ENCODE peak calls at places on chromosomes 12 and 14, in six cellular contexts. H is ovary, S is right lobe of liver, F is body of pancreas, I is HepG2, A is Peyer's patch. Z is an unnamed sample. For H3K4me1, the result is how much of the 10 kb centered on the place peaks cover.

GRCh38 chr14:90732142-90732541 is 84.1 kb downstream of the TTC7B start:
- DNase-seq in H (no peak), S (no peak), F (no peak), I (no peak), A (no peak), Z (no peak)

GRCh38 chr12:52980773-52981423 is 25.4 kb upstream of the EIF4B start:
- DNase-seq in H (peak), S (peak), F (peak), I (peak), A (peak), Z (peak)

GRCh38 chr14:99267871-99268775 is 3.9 kb downstream of the BCL11B start:
- DNase-seq in H (no peak), S (no peak), F (no peak), I (no peak), A (peak), Z (no peak)

GRCh38 chr12:63916561-63917476 is 72.3 kb downstream of the SRGAP1 start:
- DNase-seq in H (no peak), S (no peak), F (no peak), I (no peak), A (no peak), Z (no peak)

GRCh38 chr12:14239935-14240872 is 125.3 kb upstream of the ATF7IP start:
- DNase-seq in H (no peak), S (no peak), F (no peak), I (no peak), A (peak), Z (no peak)

GRCh38 chr14:106436310-106436905 is 910.0 kb downstream of the TMEM121 start:
- DNase-seq in H (no peak), S (no peak), F (peak), I (no peak), A (peak), Z (peak)

GRCh38 chr14:102279688-102280348 is 25.1 kb downstream of the MOK start:
- DNase-seq in H (no peak), S (no peak), F (no peak), I (peak), A (no peak), Z (peak)

GRCh38 chr14:105865904-105866840 is 339.8 kb downstream of the TMEM121 start:
- DNase-seq in H (peak), S (peak), F (peak), I (no peak), A (peak), Z (peak)

GRCh38 chr12:53600490-53601295 is 25.5 kb downstream of the ATF7 start:
- DNase-seq in H (no peak), S (no peak), F (no peak), I (no peak), A (no peak), Z (no peak)

GRCh38 chr12:52045794-52046199 is 5.4 kb upstream of the NR4A1 start:
- DNase-seq in H (no peak), S (no peak), F (no peak), I (no peak), A (peak), Z (no peak)

GRCh38 chr14:72024043-72024407 is 91.8 kb downstream of the RGS6 start:
- DNase-seq in H (no peak), S (no peak), F (peak), I (peak), A (peak), Z (peak)

GRCh38 chr12:110109037-110109836 is 14.9 kb upstream of the IFT81 start:
- DNase-seq in H (peak), S (peak), F (peak), I (peak), A (peak), Z (peak)

GRCh38 chr12:104340177-104340576 is 36.6 kb downstream of the EID3 start:
- DNase-seq in H (no peak), S (no peak), F (no peak), I (no peak), A (no peak), Z (peak)

GRCh38 chr14:68758301-68758700 is 34.6 kb downstream of the ZFP36L1 start:
- DNase-seq in H (no peak), S (no peak), F (no peak), I (no peak), A (no peak), Z (no peak)

GRCh38 chr14:68760771-68761170 is 32.1 kb downstream of the ZFP36L1 start:
- DNase-seq in H (no peak), S (no peak), F (no peak), I (no peak), A (no peak), Z (no peak)

GRCh38 chr14:68759912-68760311 is 33.0 kb downstream of the ZFP36L1 start:
- DNase-seq in H (no peak), S (no peak), F (no peak), I (no peak), A (no peak), Z (no peak)

GRCh38 chr14:68757618-68758081 is 35.2 kb downstream of the ZFP36L1 start:
- DNase-seq in H (peak), S (no peak), F (no peak), I (peak), A (no peak), Z (peak)

DNA sequence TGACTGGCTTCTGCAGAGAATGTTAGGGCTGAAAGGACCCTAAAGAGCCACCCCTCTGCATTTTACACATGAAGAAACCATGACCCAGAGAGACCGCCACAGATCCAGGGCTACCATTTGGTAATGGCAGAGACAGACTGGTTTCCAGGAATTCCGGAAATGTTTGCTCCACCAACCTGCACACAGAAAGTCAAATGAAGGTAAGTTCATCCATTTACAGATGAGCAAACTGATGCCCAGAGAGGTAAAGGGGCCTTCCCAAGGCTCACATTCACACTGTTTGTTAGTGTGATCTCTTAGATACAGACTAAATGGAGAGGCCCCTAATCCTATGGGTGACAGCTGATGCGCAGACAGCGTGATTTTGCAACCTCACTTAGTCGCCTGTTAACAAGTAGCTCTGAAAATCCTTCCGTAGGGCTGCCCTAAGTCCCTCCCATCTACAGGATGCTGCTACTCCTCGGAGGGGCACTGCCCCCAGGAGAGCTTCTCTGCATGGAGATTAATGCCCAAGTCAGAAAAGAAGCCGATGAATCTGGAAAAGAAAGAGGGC is 33.8 kb downstream of the ZFP36L1 start:
- DNase-seq in H (no peak), S (no peak), F (no peak), I (peak), A (no peak), Z (no peak)
- TF ChIP-seq POLR2A in H (no peak), S (no peak), F (no peak), I (no peak), A (no peak), Z (no peak)

GRCh38 chr12:11807453-11807852 is 158.0 kb downstream of the ETV6 start:
- DNase-seq in H (no peak), S (no peak), F (no peak), I (no peak), A (no peak), Z (no peak)
- H3K4me1 ChIP-seq in H (under half), S (under half), F (under half), I (under half), A (under half), Z (under half)

DNA sequence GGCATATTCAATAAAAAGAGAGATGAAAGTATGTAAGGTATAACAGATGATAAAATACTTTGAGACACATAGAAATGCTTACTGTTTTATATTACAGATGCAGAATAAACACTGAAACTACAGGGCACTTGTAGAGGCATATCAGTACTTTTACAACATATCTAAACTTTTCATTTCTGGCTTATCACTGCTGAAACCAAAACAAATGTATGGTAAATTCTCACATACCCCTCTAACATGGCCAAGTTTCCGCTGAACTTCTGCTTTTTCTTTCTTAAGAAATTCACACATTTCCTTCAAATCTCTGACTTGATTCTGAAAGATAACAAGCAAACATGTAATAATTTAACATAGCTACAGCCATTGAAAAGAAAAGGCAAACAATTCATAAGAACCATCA is 33.3 kb upstream of the C12orf50 start:
- DNase-seq in H (no peak), S (no peak), F (no peak), I (no peak), A (no peak), Z (no peak)
- H3K4me3 ChIP-seq in H (no peak), S (no peak), F (no peak), I (no peak), A (no peak), Z (no peak)

GRCh38 chr12:27780612-27781408 is 774 bp upstream of the MANSC4 start:
- DNase-seq in H (peak), S (no peak), F (peak), I (peak), A (peak), Z (peak)
- TF ChIP-seq POLR2A in H (no peak), S (no peak), F (peak), I (no peak), A (no peak), Z (no peak)

Z was measured in adrenal gland.